ENCODE peak calls at places on chromosomes 2 and 18, in six cellular contexts. One of them, this sample, is unnamed.

GRCh38 chr2:343355-343754 is 55.5 kb upstream of the ALKAL2 start:
- DNase-seq in breast epithelium: no peak
- DNase-seq in adrenal gland: no peak
- DNase-seq in K562: no peak
- DNase-seq in endothelial cell of umbilical vein: no peak
- DNase-seq in thyroid gland: no peak
- DNase-seq in this sample: no peak

GRCh38 chr2:26009567-26009963 is 24.3 kb upstream of the RAB10 start:
- DNase-seq in breast epithelium: no peak
- DNase-seq in adrenal gland: no peak
- DNase-seq in K562: no peak
- DNase-seq in endothelial cell of umbilical vein: no peak
- DNase-seq in thyroid gland: no peak
- DNase-seq in this sample: no peak

GRCh38 chr2:62178741-62179271 is 17.1 kb upstream of the B3GNT2 start:
- DNase-seq in breast epithelium: peak; percentile 90
- DNase-seq in adrenal gland: no peak
- DNase-seq in K562: no peak
- DNase-seq in endothelial cell of umbilical vein: no peak
- DNase-seq in thyroid gland: peak; percentile 79
- DNase-seq in this sample: no peak

GRCh38 chr2:177282787-177283533 is 18.4 kb upstream of the NFE2L2 start:
- DNase-seq in breast epithelium: no peak
- DNase-seq in adrenal gland: no peak
- DNase-seq in K562: no peak
- DNase-seq in endothelial cell of umbilical vein: no peak
- DNase-seq in thyroid gland: no peak
- DNase-seq in this sample: no peak

GRCh38 chr18:46213295-46213694 is 109.1 kb downstream of the HAUS1 start:
- DNase-seq in breast epithelium: no peak
- DNase-seq in adrenal gland: no peak
- DNase-seq in K562: peak; percentile 20
- DNase-seq in endothelial cell of umbilical vein: peak; percentile 32
- DNase-seq in thyroid gland: no peak
- DNase-seq in this sample: no peak

GRCh38 chr2:110746586-110747521 is 14.5 kb downstream of the ACOXL start:
- DNase-seq in breast epithelium: no peak
- DNase-seq in adrenal gland: no peak
- DNase-seq in K562: no peak
- DNase-seq in endothelial cell of umbilical vein: no peak
- DNase-seq in thyroid gland: no peak
- DNase-seq in this sample: no peak

GRCh38 chr2:48316753-48317750 is 212.9 kb upstream of the STON1 start:
- DNase-seq in breast epithelium: no peak
- DNase-seq in adrenal gland: no peak
- DNase-seq in K562: no peak
- DNase-seq in endothelial cell of umbilical vein: no peak
- DNase-seq in thyroid gland: no peak
- DNase-seq in this sample: no peak

GRCh38 chr2:238786792-238787490 is 60.9 kb upstream of the TWIST2 start:
- DNase-seq in breast epithelium: no peak
- DNase-seq in adrenal gland: no peak
- DNase-seq in K562: no peak
- DNase-seq in endothelial cell of umbilical vein: no peak
- DNase-seq in thyroid gland: no peak
- DNase-seq in this sample: no peak

GRCh38 chr2:235244497-235245215 is 249.2 kb upstream of the AGAP1 start:
- DNase-seq in breast epithelium: no peak
- DNase-seq in adrenal gland: no peak
- DNase-seq in K562: no peak
- DNase-seq in endothelial cell of umbilical vein: no peak
- DNase-seq in thyroid gland: no peak
- DNase-seq in this sample: no peak

GRCh38 chr2:24721470-24721869 is 71.7 kb downstream of the PTRHD1 start:
- DNase-seq in breast epithelium: peak; percentile 31
- DNase-seq in adrenal gland: peak; percentile 86
- DNase-seq in K562: no peak
- DNase-seq in endothelial cell of umbilical vein: peak; percentile 83
- DNase-seq in thyroid gland: peak; percentile 90
- DNase-seq in this sample: peak; percentile 45

GRCh38 chr2:54371461-54372065 is 84.6 kb upstream of the SPTBN1 start:
- DNase-seq in breast epithelium: no peak
- DNase-seq in adrenal gland: no peak
- DNase-seq in K562: no peak
- DNase-seq in endothelial cell of umbilical vein: no peak
- DNase-seq in thyroid gland: peak; percentile 16
- DNase-seq in this sample: no peak

GRCh38 chr2:8636691-8637636 is 44.9 kb upstream of the ID2 start:
- DNase-seq in breast epithelium: no peak
- DNase-seq in adrenal gland: no peak
- DNase-seq in K562: no peak
- DNase-seq in endothelial cell of umbilical vein: no peak
- DNase-seq in thyroid gland: peak; percentile 63
- DNase-seq in this sample: no peak

GRCh38 chr2:152627010-152627957 is 90.0 kb downstream of the PRPF40A start:
- DNase-seq in breast epithelium: no peak
- DNase-seq in adrenal gland: no peak
- DNase-seq in K562: no peak
- DNase-seq in endothelial cell of umbilical vein: peak; percentile 64
- DNase-seq in thyroid gland: no peak
- DNase-seq in this sample: no peak

GRCh38 chr2:95158891-95159619 is 593 bp downstream of the ZNF514 start:
- DNase-seq in breast epithelium: no peak
- DNase-seq in adrenal gland: peak; percentile 47
- DNase-seq in K562: peak; percentile 70
- DNase-seq in endothelial cell of umbilical vein: peak; percentile 49
- DNase-seq in thyroid gland: peak; percentile 50
- DNase-seq in this sample: peak; percentile 45

GRCh38 chr18:10793730-10794370 is 268.0 kb downstream of the NAPG start:
- DNase-seq in breast epithelium: no peak
- DNase-seq in adrenal gland: no peak
- DNase-seq in K562: no peak
- DNase-seq in endothelial cell of umbilical vein: no peak
- DNase-seq in thyroid gland: no peak
- DNase-seq in this sample: no peak

GRCh38 chr2:48114256-48114655 is 208.0 kb upstream of the FBXO11 start:
- DNase-seq in breast epithelium: no peak
- DNase-seq in adrenal gland: no peak
- DNase-seq in K562: peak; percentile 66
- DNase-seq in endothelial cell of umbilical vein: no peak
- DNase-seq in thyroid gland: no peak
- DNase-seq in this sample: peak; percentile 34

GRCh38 chr2:191854385-191855372 is 7.8 kb upstream of the CAVIN2 start:
- DNase-seq in breast epithelium: no peak
- DNase-seq in adrenal gland: no peak
- DNase-seq in K562: no peak
- DNase-seq in endothelial cell of umbilical vein: peak; percentile 62
- DNase-seq in thyroid gland: no peak
- DNase-seq in this sample: no peak

GRCh38 chr2:223759569-223760430 is 77.6 kb downstream of the AP1S3 start:
- DNase-seq in breast epithelium: peak; percentile 23
- DNase-seq in adrenal gland: no peak
- DNase-seq in K562: no peak
- DNase-seq in endothelial cell of umbilical vein: peak; percentile 42
- DNase-seq in thyroid gland: peak; percentile 29
- DNase-seq in this sample: no peak

GRCh38 chr2:86522711-86523110 is 40.5 kb downstream of the CHMP3 start:
- DNase-seq in breast epithelium: no peak
- DNase-seq in adrenal gland: no peak
- DNase-seq in K562: no peak
- DNase-seq in endothelial cell of umbilical vein: no peak
- DNase-seq in thyroid gland: no peak
- DNase-seq in this sample: no peak

GRCh38 chr18:45916302-45916701 is 50.8 kb downstream of the EPG5 start:
- DNase-seq in breast epithelium: no peak
- DNase-seq in adrenal gland: no peak
- DNase-seq in K562: peak; percentile 10
- DNase-seq in endothelial cell of umbilical vein: no peak
- DNase-seq in thyroid gland: no peak
- DNase-seq in this sample: no peak

GRCh38 chr2:96876811-96877437 is 7.0 kb upstream of the SEMA4C start:
- DNase-seq in breast epithelium: no peak
- DNase-seq in adrenal gland: no peak
- DNase-seq in K562: no peak
- DNase-seq in endothelial cell of umbilical vein: no peak
- DNase-seq in thyroid gland: no peak
- DNase-seq in this sample: no peak

GRCh38 chr2:127623388-127624320 is 22.3 kb upstream of the GPR17 start:
- DNase-seq in breast epithelium: no peak
- DNase-seq in adrenal gland: peak; percentile 4
- DNase-seq in K562: no peak
- DNase-seq in endothelial cell of umbilical vein: no peak
- DNase-seq in thyroid gland: no peak
- DNase-seq in this sample: no peak

DNA sequence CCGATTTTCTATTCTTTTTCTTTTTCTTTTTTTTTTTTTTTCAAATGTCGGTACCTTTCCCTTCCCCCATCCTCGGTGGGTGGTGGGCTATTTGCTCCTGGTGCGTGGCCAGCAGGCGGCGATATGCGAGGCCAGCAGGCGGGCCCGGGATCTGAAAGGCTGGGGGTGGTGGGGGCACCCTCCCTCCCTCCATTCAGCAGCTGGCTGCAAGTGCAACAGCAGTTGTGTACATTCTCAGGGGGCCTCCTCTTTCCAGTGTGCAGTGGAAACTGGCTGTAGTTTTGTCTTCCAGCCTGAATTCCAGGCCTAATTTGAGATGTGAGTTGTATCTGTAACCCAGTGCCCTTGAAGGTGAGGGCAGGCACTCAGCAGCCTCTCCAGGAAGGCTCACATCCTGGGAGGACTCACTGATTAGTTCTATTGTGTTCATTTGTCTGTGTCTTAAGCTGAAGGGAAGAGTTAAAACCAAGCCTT is 3.1 kb downstream of the MYCN start:
- DNase-seq in breast epithelium: no peak
- DNase-seq in adrenal gland: no peak
- DNase-seq in K562: peak; percentile 57
- DNase-seq in endothelial cell of umbilical vein: peak; percentile 22
- DNase-seq in thyroid gland: peak; percentile 74
- DNase-seq in this sample: peak; percentile 47
- TF ChIP-seq CTCF in breast epithelium: no peak
- TF ChIP-seq CTCF in adrenal gland: no peak
- TF ChIP-seq CTCF in K562: peak; percentile 57
- TF ChIP-seq CTCF in endothelial cell of umbilical vein: peak; percentile 41
- TF ChIP-seq CTCF in thyroid gland: peak; percentile 80
- TF ChIP-seq CTCF in this sample: no peak

GRCh38 chr2:64873472-64873924 is 115.7 kb upstream of the SLC1A4 start:
- DNase-seq in breast epithelium: peak; percentile 52
- DNase-seq in adrenal gland: peak; percentile 75
- DNase-seq in K562: peak; percentile 77
- DNase-seq in endothelial cell of umbilical vein: peak; percentile 63
- DNase-seq in thyroid gland: peak; percentile 81
- DNase-seq in this sample: peak; percentile 87
- TF ChIP-seq POLR2A in breast epithelium: no peak
- TF ChIP-seq POLR2A in adrenal gland: no peak
- TF ChIP-seq POLR2A in K562: no peak
- TF ChIP-seq POLR2A in endothelial cell of umbilical vein: no peak
- TF ChIP-seq POLR2A in thyroid gland: no peak
- TF ChIP-seq POLR2A in this sample: no peak

GRCh38 chr18:3547891-3548615 is 98.1 kb downstream of the TGIF1 start:
- DNase-seq in breast epithelium: no peak
- DNase-seq in adrenal gland: no peak
- DNase-seq in K562: no peak
- DNase-seq in endothelial cell of umbilical vein: no peak
- DNase-seq in thyroid gland: no peak
- DNase-seq in this sample: no peak

GRCh38 chr18:3544537-3544936 is 94.6 kb downstream of the TGIF1 start:
- DNase-seq in breast epithelium: no peak
- DNase-seq in adrenal gland: no peak
- DNase-seq in K562: no peak
- DNase-seq in endothelial cell of umbilical vein: no peak
- DNase-seq in thyroid gland: no peak
- DNase-seq in this sample: no peak

GRCh38 chr18:3541549-3542386 is 91.8 kb downstream of the TGIF1 start:
- DNase-seq in breast epithelium: no peak
- DNase-seq in adrenal gland: no peak
- DNase-seq in K562: no peak
- DNase-seq in endothelial cell of umbilical vein: no peak
- DNase-seq in thyroid gland: no peak
- DNase-seq in this sample: no peak

GRCh38 chr18:3540805-3541548 is 91.0 kb downstream of the TGIF1 start:
- DNase-seq in breast epithelium: no peak
- DNase-seq in adrenal gland: no peak
- DNase-seq in K562: no peak
- DNase-seq in endothelial cell of umbilical vein: no peak
- DNase-seq in thyroid gland: peak; percentile 30
- DNase-seq in this sample: no peak

DNA sequence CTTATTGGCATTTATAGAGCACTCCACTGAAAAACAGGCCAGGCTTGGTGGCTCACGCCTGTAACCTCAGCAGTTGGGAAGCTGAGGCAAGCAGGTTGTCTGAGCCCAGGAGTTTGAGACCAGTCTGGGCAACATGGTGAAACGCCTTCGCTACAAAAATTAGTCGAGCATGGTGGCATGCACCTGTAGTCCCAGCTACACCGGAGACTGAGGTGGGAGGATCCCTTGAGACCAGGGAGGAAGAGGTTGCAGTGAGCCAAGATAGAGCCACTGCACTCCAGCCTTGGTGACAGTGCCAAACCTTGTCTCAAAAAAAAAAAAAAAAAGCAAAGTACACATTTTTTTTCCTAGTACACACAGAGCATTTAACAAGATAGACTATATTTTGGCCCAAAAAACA is 96.1 kb downstream of the TGIF1 start:
- DNase-seq in breast epithelium: no peak
- DNase-seq in adrenal gland: no peak
- DNase-seq in K562: no peak
- DNase-seq in endothelial cell of umbilical vein: no peak
- DNase-seq in thyroid gland: no peak
- DNase-seq in this sample: no peak
- H3K4me1 ChIP-seq in breast epithelium: no peaks in the 10 kb centered on the region
- H3K4me1 ChIP-seq in adrenal gland: no peaks in the 10 kb centered on the region
- H3K4me1 ChIP-seq in K562: peaks cover 10% of the 10 kb centered on the region
- H3K4me1 ChIP-seq in endothelial cell of umbilical vein: no peaks in the 10 kb centered on the region
- H3K4me1 ChIP-seq in thyroid gland: peaks cover 8% of the 10 kb centered on the region
- H3K4me1 ChIP-seq in this sample: no peaks in the 10 kb centered on the region

DNA sequence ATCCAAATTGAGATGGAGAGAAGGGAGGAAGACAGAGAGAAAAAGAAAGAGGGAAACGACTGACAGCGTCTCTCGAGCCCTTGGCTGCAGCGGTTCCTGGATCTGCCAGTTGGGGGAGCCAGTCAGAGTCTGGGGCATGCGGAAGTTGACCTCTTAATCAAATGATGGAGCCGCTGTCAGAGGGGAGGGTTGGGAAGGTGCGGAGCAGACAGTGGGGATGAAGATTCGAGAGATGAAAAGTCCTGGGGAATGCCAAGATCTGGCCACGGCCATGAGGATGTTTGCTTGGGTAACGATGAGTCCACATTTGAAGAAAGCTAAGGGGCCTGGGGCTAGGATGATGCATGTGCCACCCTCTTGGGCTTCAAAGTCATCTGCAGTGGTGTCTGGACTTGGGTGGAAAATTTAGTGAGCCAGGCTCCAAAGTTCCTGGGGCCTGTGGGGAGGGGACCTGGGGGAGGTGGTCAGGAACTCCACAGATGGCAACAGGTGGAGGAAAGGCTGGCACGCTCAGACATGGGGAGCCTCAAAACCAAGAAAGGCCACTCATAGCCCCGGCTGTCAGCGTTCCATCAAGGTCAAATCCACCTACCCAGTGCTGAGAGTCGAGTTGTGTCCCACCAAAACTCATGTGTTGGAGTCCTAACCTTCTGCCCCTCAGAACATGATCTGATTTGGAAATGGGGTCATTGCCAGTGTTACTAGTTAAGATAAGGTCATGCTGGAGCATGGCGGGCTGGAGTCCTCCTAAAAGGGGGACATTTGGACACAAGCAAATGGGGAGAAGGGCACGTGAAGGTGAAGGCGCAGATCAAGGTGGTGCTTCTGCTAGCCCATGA is 200.1 kb downstream of the NDUFA10 start:
- DNase-seq in breast epithelium: no peak
- DNase-seq in adrenal gland: no peak
- DNase-seq in K562: no peak
- DNase-seq in endothelial cell of umbilical vein: no peak
- DNase-seq in thyroid gland: no peak
- DNase-seq in this sample: peak; percentile 16
- TF ChIP-seq CTCF in breast epithelium: no peak
- TF ChIP-seq CTCF in adrenal gland: no peak
- TF ChIP-seq CTCF in K562: peak; percentile 42
- TF ChIP-seq CTCF in endothelial cell of umbilical vein: no peak
- TF ChIP-seq CTCF in thyroid gland: no peak
- TF ChIP-seq CTCF in this sample: no peak